ENCODE peak calls at places on chromosomes 11 and 22, in six cellular contexts. P is cardiac muscle cell; I is Karpas-422; M is neuronal stem cell; N is naive thymus-derived CD4-positive, alpha-beta T cell; H is H9. U is an unnamed sample.

GRCh38 chr11:78030429-78031325 is 7.6 kb upstream of the KCTD14 start:
- DNase-seq in P (peak), I (no peak), M (no peak), N (no peak), H (no peak), U (peak)

GRCh38 chr11:45412033-45412432 is 125.9 kb upstream of the SYT13 start:
- DNase-seq in P (no peak), I (no peak), M (no peak), N (no peak), H (peak), U (no peak)

GRCh38 chr11:88849368-88849767 is 216.4 kb downstream of the GRM5 start:
- DNase-seq in P (no peak), I (no peak), M (no peak), N (no peak), H (no peak), U (no peak)

GRCh38 chr11:93525601-93526000 is 17.6 kb downstream of the SMCO4 start:
- DNase-seq in P (no peak), I (no peak), M (no peak), N (no peak), H (no peak), U (no peak)

GRCh38 chr11:112115389-112115788 is 28.7 kb downstream of the SDHD start:
- DNase-seq in P (no peak), I (no peak), M (no peak), N (no peak), H (no peak), U (no peak)

GRCh38 chr11:134656861-134657540 is 245.0 kb upstream of the B3GAT1 start:
- DNase-seq in P (no peak), I (no peak), M (no peak), N (no peak), H (no peak), U (peak)

GRCh38 chr22:29904020-29904419 is 21.0 kb downstream of the MTMR3 start:
- DNase-seq in P (no peak), I (no peak), M (no peak), N (no peak), H (no peak), U (no peak)

GRCh38 chr11:126510621-126511370 is 155.3 kb downstream of the ST3GAL4 start:
- DNase-seq in P (peak), I (no peak), M (no peak), N (no peak), H (no peak), U (no peak)

GRCh38 chr11:112523477-112523876 is 262.8 kb upstream of the PLET1 start:
- DNase-seq in P (peak), I (no peak), M (peak), N (no peak), H (no peak), U (peak)

GRCh38 chr11:9527481-9528140 is 45.9 kb upstream of the WEE1 start:
- DNase-seq in P (no peak), I (no peak), M (no peak), N (no peak), H (no peak), U (peak)

GRCh38 chr22:45552580-45553332 is 50.1 kb downstream of the FBLN1 start:
- DNase-seq in P (no peak), I (no peak), M (no peak), N (no peak), H (peak), U (peak)

GRCh38 chr22:28142361-28142801 is 223.3 kb upstream of the PITPNB start:
- DNase-seq in P (no peak), I (no peak), M (no peak), N (no peak), H (no peak), U (no peak)

GRCh38 chr11:35943294-35943693 is 568 bp upstream of the LDLRAD3 start:
- DNase-seq in P (no peak), I (no peak), M (no peak), N (no peak), H (no peak), U (no peak)

GRCh38 chr22:49433717-49434611 is 393.7 kb downstream of the BRD1 start:
- DNase-seq in P (no peak), I (peak), M (no peak), N (no peak), H (peak), U (no peak)

GRCh38 chr11:78031629-78032028 is 8.6 kb upstream of the KCTD14 start:
- DNase-seq in P (no peak), I (peak), M (no peak), N (no peak), H (no peak), U (no peak)

GRCh38 chr11:47464479-47464878 is 15.5 kb upstream of the RAPSN start:
- DNase-seq in P (no peak), I (peak), M (peak), N (no peak), H (no peak), U (no peak)

GRCh38 chr11:365831-366230 is 3.5 kb upstream of the B4GALNT4 start:
- DNase-seq in P (no peak), I (no peak), M (no peak), N (no peak), H (no peak), U (no peak)

GRCh38 chr11:363948-364761 is 5.1 kb upstream of the B4GALNT4 start:
- DNase-seq in P (no peak), I (peak), M (no peak), N (peak), H (peak), U (no peak)

GRCh38 chr11:367956-368413 is 1.3 kb upstream of the B4GALNT4 start:
- DNase-seq in P (no peak), I (no peak), M (no peak), N (peak), H (no peak), U (no peak)

GRCh38 chr11:362642-363442 is 6.5 kb upstream of the B4GALNT4 start:
- DNase-seq in P (no peak), I (no peak), M (no peak), N (no peak), H (peak), U (no peak)

GRCh38 chr11:364991-365390 is 4.3 kb upstream of the B4GALNT4 start:
- DNase-seq in P (no peak), I (no peak), M (no peak), N (no peak), H (no peak), U (no peak)
- H3K27ac ChIP-seq in P (no peak), I (no peak), M (no peak), N (no peak), H (no peak), U (no peak)

GRCh38 chr11:64810891-64811272 is 531 bp upstream of the MEN1 start:
- DNase-seq in P (no peak), I (no peak), M (no peak), N (no peak), H (no peak), U (no peak)
- H3K27ac ChIP-seq in P (no peak), I (no peak), M (no peak), N (peak), H (no peak), U (no peak)

DNA sequence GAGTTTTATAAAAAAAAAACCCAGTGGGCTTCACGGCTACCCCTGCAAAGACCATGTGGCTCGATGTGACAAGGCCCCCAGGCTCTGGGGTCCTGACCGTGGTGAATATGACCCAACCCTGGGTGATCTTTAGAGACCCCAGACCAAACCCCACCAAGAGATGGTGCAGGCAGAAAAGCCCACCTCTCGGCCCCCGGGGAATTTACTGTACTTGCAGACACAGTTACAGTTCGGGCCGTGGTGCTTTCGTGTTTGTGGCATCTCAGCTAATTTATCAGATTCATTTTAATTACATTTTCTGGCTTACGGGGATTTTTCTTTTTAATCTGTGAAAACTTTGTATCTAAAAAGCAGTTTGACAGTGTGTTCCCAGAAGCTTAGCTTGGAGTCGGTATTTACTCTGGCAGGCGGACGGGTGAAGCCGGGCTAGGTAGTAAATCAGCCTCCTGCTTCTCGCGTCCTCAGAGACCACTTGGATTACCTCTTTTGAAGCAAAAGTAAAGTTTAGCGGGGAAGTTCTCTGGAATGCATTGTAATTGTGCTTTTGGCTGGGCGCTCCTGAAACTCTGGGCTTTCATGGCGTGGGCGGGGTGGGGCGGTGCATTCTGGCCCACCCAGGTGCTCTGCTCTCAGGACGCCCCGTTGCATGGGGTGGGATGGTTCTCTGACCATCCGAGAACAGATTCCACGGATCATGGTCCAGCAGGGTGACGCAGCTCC is 25.3 kb downstream of the ANO1 start:
- DNase-seq in P (no peak), I (no peak), M (no peak), N (no peak), H (no peak), U (no peak)
- H3K27ac ChIP-seq in P (no peak), I (no peak), M (no peak), N (no peak), H (no peak), U (no peak)

GRCh38 chr22:36340621-36341020 is 47.1 kb downstream of the MYH9 start:
- DNase-seq in P (no peak), I (no peak), M (no peak), N (no peak), H (no peak), U (no peak)
- H3K27ac ChIP-seq in P (peak), I (no peak), M (no peak), N (peak), H (no peak), U (peak)

GRCh38 chr11:85875505-85875904 is 20.3 kb downstream of the CCDC83 start:
- DNase-seq in P (no peak), I (no peak), M (no peak), N (no peak), H (no peak), U (no peak)
- H3K27ac ChIP-seq in P (no peak), I (no peak), M (no peak), N (no peak), H (no peak), U (no peak)

GRCh38 chr22:42938449-42938848 is 76.5 kb downstream of the PACSIN2 start:
- DNase-seq in P (no peak), I (no peak), M (no peak), N (no peak), H (no peak), U (no peak)
- H3K27ac ChIP-seq in P (no peak), I (no peak), M (no peak), N (no peak), H (no peak), U (peak)

U was measured in heart right ventricle.